ENCODE peak calls at places on chromosome 22, in ten cellular contexts. N is brain microvascular endothelial cell; I is nucleus accumbens; G is NCI-H1436; S is astrocyte; A is activated naive CD8-positive, alpha-beta T cell treated with anti-CD3 and anti-CD28 coated beads, Interleukin-2, amount 50 U/mL, for 24 hours; Z is AG04449; P is small intestine; D is T follicular helper cell; V is A549. R is an unnamed sample.

GRCh38 chr22:47071078-47071811 is 308.8 kb downstream of the TBC1D22A start:
- DNase-seq in S (peak), V (no peak), I (no peak), A (no peak), Z (no peak), G (no peak), D (no peak), N (no peak), P (no peak), R (no peak)

GRCh38 chr22:20511578-20512259 is 4.3 kb downstream of the MED15 start:
- DNase-seq in G (no peak), Z (no peak), A (no peak), V (no peak), N (no peak), S (no peak), I (no peak), D (no peak), P (no peak), R (no peak)

GRCh38 chr22:32932176-32932575 is 126.0 kb downstream of the SYN3 start:
- DNase-seq in A (no peak), V (no peak), N (no peak), P (no peak), S (peak), D (no peak), G (no peak), I (no peak), Z (peak), R (no peak)

GRCh38 chr22:32791056-32791455 is 10.4 kb upstream of the TIMP3 start:
- DNase-seq in D (no peak), V (no peak), N (no peak), S (no peak), I (no peak), Z (no peak), G (no peak), P (no peak), A (no peak), R (no peak)

GRCh38 chr22:42294034-42294985 is 23.9 kb upstream of the TCF20 start:
- DNase-seq in N (peak), G (peak), P (peak), D (peak), V (no peak), S (peak), A (no peak), I (no peak), Z (no peak), R (peak)

GRCh38 chr22:37233751-37234631 is 10.1 kb downstream of the RAC2 start:
- DNase-seq in G (no peak), V (no peak), Z (no peak), I (no peak), A (no peak), N (no peak), P (no peak), D (no peak), S (no peak), R (no peak)

GRCh38 chr22:17672417-17672991 is 33.9 kb downstream of the BCL2L13 start:
- DNase-seq in G (no peak), D (no peak), A (no peak), Z (no peak), I (no peak), N (no peak), S (peak), V (no peak), P (no peak), R (no peak)

GRCh38 chr22:47225931-47226633 is 463.6 kb downstream of the TBC1D22A start:
- DNase-seq in D (no peak), P (no peak), I (no peak), Z (no peak), V (no peak), G (no peak), S (no peak), A (no peak), N (no peak), R (no peak)

GRCh38 chr22:22671506-22671905 is 27.1 kb downstream of the GGTLC2 start:
- DNase-seq in G (no peak), V (no peak), Z (no peak), N (no peak), S (no peak), P (no peak), I (no peak), A (no peak), D (no peak), R (no peak)

GRCh38 chr22:27295605-27296004 is 506.0 kb downstream of the MN1 start:
- DNase-seq in A (no peak), P (no peak), Z (no peak), V (no peak), D (no peak), G (no peak), N (no peak), S (no peak), I (no peak), R (no peak)

GRCh38 chr22:36244522-36245391 is 5.4 kb upstream of the APOL2 start:
- DNase-seq in I (no peak), V (no peak), A (no peak), S (peak), G (no peak), Z (peak), D (no peak), P (no peak), N (no peak), R (no peak)

GRCh38 chr22:40107756-40108437 is 69.8 kb upstream of the TNRC6B start:
- DNase-seq in A (peak), G (no peak), N (no peak), S (no peak), V (no peak), D (no peak), Z (no peak), P (peak), I (no peak), R (peak)

GRCh38 chr22:18966748-18967147 is 30.7 kb upstream of the PRODH start:
- DNase-seq in G (no peak), Z (no peak), V (no peak), A (no peak), S (no peak), D (no peak), P (no peak), I (no peak), N (no peak), R (no peak)

GRCh38 chr22:50701428-50702154 is 29.0 kb downstream of the SHANK3 start:
- DNase-seq in Z (no peak), N (no peak), I (no peak), A (no peak), G (no peak), V (no peak), S (no peak), D (no peak), P (no peak), R (no peak)

GRCh38 chr22:21714059-21714770 is 21.4 kb downstream of the YPEL1 start:
- DNase-seq in V (no peak), D (no peak), A (no peak), I (no peak), G (no peak), S (no peak), P (peak), N (no peak), Z (no peak), R (no peak)

GRCh38 chr22:27537481-27537891 is 264.1 kb downstream of the MN1 start:
- DNase-seq in P (no peak), S (no peak), N (no peak), D (no peak), Z (no peak), I (no peak), G (no peak), V (no peak), A (no peak), R (no peak)

GRCh38 chr22:45996241-45997076 is 19.5 kb upstream of the WNT7B start:
- DNase-seq in P (no peak), D (no peak), I (no peak), V (no peak), G (no peak), A (no peak), Z (no peak), S (peak), N (peak), R (peak)

GRCh38 chr22:27558658-27559371 is 242.7 kb downstream of the MN1 start:
- DNase-seq in P (no peak), I (no peak), G (no peak), D (no peak), Z (no peak), N (no peak), V (no peak), S (no peak), A (no peak), R (no peak)

GRCh38 chr22:39498802-39499201 is 3.3 kb upstream of the MIEF1 start:
- DNase-seq in S (no peak), P (no peak), N (no peak), Z (no peak), D (no peak), I (peak), A (no peak), G (no peak), V (no peak), R (no peak)

GRCh38 chr22:36578619-36579018 is 49.7 kb upstream of the EIF3D start:
- DNase-seq in I (no peak), G (no peak), A (no peak), V (no peak), P (no peak), D (no peak), S (no peak), Z (no peak), N (no peak), R (no peak)

GRCh38 chr22:46584081-46584903 is 35.9 kb upstream of the GRAMD4 start:
- DNase-seq in A (no peak), G (no peak), I (no peak), S (peak), N (peak), Z (peak), P (no peak), V (no peak), D (no peak), R (peak)

GRCh38 chr22:36948273-36949055 is 35.0 kb downstream of the CSF2RB start:
- DNase-seq in D (no peak), N (peak), P (no peak), V (no peak), Z (peak), G (no peak), A (no peak), S (peak), I (no peak), R (no peak)

GRCh38 chr22:20438678-20439492 is 1.3 kb upstream of the SCARF2 start:
- DNase-seq in P (no peak), G (no peak), S (no peak), A (no peak), I (no peak), N (no peak), D (no peak), V (no peak), Z (no peak), R (peak)

GRCh38 chr22:35456757-35457156 is 56.8 kb downstream of the MCM5 start:
- DNase-seq in S (no peak), N (no peak), V (no peak), A (no peak), G (no peak), I (no peak), P (no peak), D (no peak), Z (no peak), R (no peak)

GRCh38 chr22:44669725-44670027 is 32.3 kb upstream of the PRR5 start:
- DNase-seq in D (no peak), I (no peak), Z (no peak), S (no peak), A (no peak), P (no peak), G (no peak), N (no peak), V (peak), R (peak)

GRCh38 chr22:48198489-48199459 is 1436.3 kb downstream of the TBC1D22A start:
- DNase-seq in V (no peak), A (no peak), Z (no peak), S (no peak), G (no peak), I (no peak), P (no peak), D (no peak), N (no peak), R (no peak)

GRCh38 chr22:26550498-26551033 is 38.3 kb upstream of the TFIP11 start:
- DNase-seq in I (peak), V (no peak), D (no peak), N (peak), Z (peak), A (no peak), S (peak), G (no peak), P (no peak), R (peak)

GRCh38 chr22:38830026-38830844 is 13.6 kb downstream of the NPTXR start:
- DNase-seq in V (no peak), G (no peak), Z (no peak), S (no peak), D (no peak), I (no peak), N (no peak), P (no peak), A (no peak), R (no peak)

GRCh38 chr22:20804650-20805049 is 30.7 kb downstream of the SERPIND1 start:
- DNase-seq in Z (no peak), A (no peak), P (no peak), G (no peak), S (no peak), I (no peak), D (no peak), V (no peak), N (no peak), R (no peak)

GRCh38 chr22:38315801-38316339 is 1.4 kb downstream of the CSNK1E start:
- DNase-seq in D (no peak), P (peak), A (no peak), V (no peak), I (no peak), S (no peak), Z (no peak), N (no peak), G (no peak), R (peak)

GRCh38 chr22:28231423-28231822 is 312.4 kb upstream of the PITPNB start:
- DNase-seq in G (no peak), A (no peak), V (no peak), D (no peak), Z (no peak), P (no peak), I (no peak), N (peak), S (peak), R (peak)

GRCh38 chr22:37891926-37892325 is 14.2 kb upstream of the MICALL1 start:
- DNase-seq in P (no peak), S (no peak), D (no peak), G (no peak), V (no peak), A (no peak), Z (no peak), N (no peak), I (no peak), R (no peak)

GRCh38 chr22:17734197-17734596 is 40.1 kb downstream of the BID start:
- DNase-seq in S (peak), A (peak), N (peak), I (no peak), V (no peak), P (no peak), D (no peak), Z (peak), G (no peak), R (no peak)

GRCh38 chr22:25935266-25936058 is 193.5 kb downstream of the MYO18B start:
- DNase-seq in A (no peak), P (no peak), Z (no peak), N (no peak), S (no peak), G (no peak), V (no peak), D (no peak), I (no peak), R (no peak)